ENCODE peak calls at places on chromosomes 16 and 17, in seven cellular contexts. L is Panc1, C is uterus, J is right lobe of liver, Z is mammary epithelial cell, U is PC-3, R is esophagus squamous epithelium. W is an unnamed sample.

GRCh38 chr17:3485481-3486068 is 9.8 kb downstream of the ASPA start:
- DNase-seq in L (no peak), C (no peak), J (peak; percentile 81), Z (no peak), U (no peak), R (no peak), W (no peak)

GRCh38 chr17:72343911-72344310 is 223.1 kb downstream of the SOX9 start:
- DNase-seq in L (no peak), C (no peak), J (no peak), Z (no peak), U (no peak), R (no peak), W (no peak)

GRCh38 chr16:48907906-48908634 is 298.1 kb upstream of the N4BP1 start:
- DNase-seq in L (no peak), C (no peak), J (no peak), Z (peak; percentile 34), U (no peak), R (no peak), W (no peak)

GRCh38 chr17:64698725-64699124 is 36.6 kb upstream of the SMURF2 start:
- DNase-seq in L (no peak), C (no peak), J (no peak), Z (no peak), U (no peak), R (no peak), W (no peak)

GRCh38 chr16:46882304-46882939 is 1.7 kb upstream of the GPT2 start:
- DNase-seq in L (no peak), C (no peak), J (peak; percentile 83), Z (no peak), U (no peak), R (no peak), W (no peak)

GRCh38 chr17:79317916-79318315 is 243.3 kb downstream of the ENGASE start:
- DNase-seq in L (no peak), C (no peak), J (no peak), Z (no peak), U (no peak), R (no peak), W (no peak)

GRCh38 chr16:19228575-19228974 is 57.0 kb upstream of the CLEC19A start:
- DNase-seq in L (no peak), C (no peak), J (no peak), Z (no peak), U (no peak), R (no peak), W (no peak)

GRCh38 chr16:52320930-52321439 is 226.0 kb downstream of the TOX3 start:
- DNase-seq in L (no peak), C (no peak), J (no peak), Z (no peak), U (no peak), R (no peak), W (no peak)

GRCh38 chr17:59893617-59894100 is 738 bp downstream of the RPS6KB1 start:
- DNase-seq in L (no peak), C (no peak), J (peak; percentile 35), Z (peak; percentile 31), U (peak; percentile 39), R (no peak), W (no peak)

GRCh38 chr16:9270424-9270823 is 179.0 kb downstream of the HAPSTR1 start:
- DNase-seq in L (no peak), C (no peak), J (no peak), Z (no peak), U (no peak), R (no peak), W (no peak)

GRCh38 chr17:77546772-77547201 is 406.0 kb downstream of the SEC14L1 start:
- DNase-seq in L (no peak), C (no peak), J (no peak), Z (no peak), U (no peak), R (no peak), W (no peak)

GRCh38 chr17:20008242-20009051 is 712 bp upstream of the SPECC1 start:
- DNase-seq in L (no peak), C (peak; percentile 38), J (no peak), Z (peak; percentile 21), U (peak; percentile 46), R (no peak), W (no peak)

GRCh38 chr17:83103200-83103937 is 24.0 kb downstream of the METRNL start:
- DNase-seq in L (peak; percentile 17), C (no peak), J (no peak), Z (no peak), U (peak; percentile 73), R (no peak), W (no peak)

GRCh38 chr17:73227379-73227778 is 34.3 kb downstream of the CPSF4L start:
- DNase-seq in L (no peak), C (no peak), J (no peak), Z (no peak), U (no peak), R (no peak), W (no peak)

GRCh38 chr17:337866-338265 is 14.7 kb downstream of the RPH3AL start:
- DNase-seq in L (no peak), C (no peak), J (peak; percentile 40), Z (no peak), U (no peak), R (no peak), W (no peak)

GRCh38 chr17:40327735-40328385 is 18.9 kb downstream of the RARA start:
- DNase-seq in L (no peak), C (no peak), J (no peak), Z (no peak), U (no peak), R (no peak), W (no peak)

GRCh38 chr16:81036751-81037350 is 1.2 kb downstream of the ATMIN start:
- DNase-seq in L (no peak), C (no peak), J (no peak), Z (peak; percentile 2), U (peak; percentile 28), R (no peak), W (no peak)

GRCh38 chr17:48023408-48024148 is 14.0 kb downstream of the COPZ2 start:
- DNase-seq in L (peak; percentile 20), C (peak; percentile 69), J (peak; percentile 90), Z (peak; percentile 83), U (peak; percentile 94), R (peak; percentile 19), W (peak; percentile 38)

GRCh38 chr17:7133424-7133823 is 18.8 kb upstream of the ASGR2 start:
- DNase-seq in L (no peak), C (no peak), J (no peak), Z (no peak), U (no peak), R (no peak), W (peak; percentile 35)

GRCh38 chr17:70144260-70144846 is 25.0 kb upstream of the KCNJ2 start:
- DNase-seq in L (no peak), C (no peak), J (no peak), Z (peak; percentile 16), U (peak; percentile 56), R (no peak), W (no peak)

GRCh38 chr17:78995022-78995760 is 14.4 kb downstream of the CANT1 start:
- DNase-seq in L (no peak), C (peak; percentile 14), J (peak; percentile 45), Z (no peak), U (no peak), R (no peak), W (no peak)

GRCh38 chr17:77634710-77635109 is 323.8 kb upstream of the TNRC6C start:
- DNase-seq in L (no peak), C (no peak), J (peak; percentile 23), Z (no peak), U (no peak), R (no peak), W (no peak)

GRCh38 chr16:2256531-2257140 is 5.2 kb upstream of the ECI1 start:
- DNase-seq in L (no peak), C (no peak), J (no peak), Z (no peak), U (no peak), R (no peak), W (no peak)

GRCh38 chr16:2257726-2258125 is 6.3 kb upstream of the ECI1 start:
- DNase-seq in L (no peak), C (no peak), J (no peak), Z (no peak), U (no peak), R (no peak), W (no peak)

GRCh38 chr16:2260250-2260649 is 7.7 kb downstream of the RNPS1 start:
- DNase-seq in L (no peak), C (no peak), J (no peak), Z (no peak), U (no peak), R (no peak), W (no peak)
- H3K9me3 ChIP-seq in L (no peaks in the 10 kb centered on the region), C (no peaks in the 10 kb centered on the region), J (no peaks in the 10 kb centered on the region), Z (no peaks in the 10 kb centered on the region), U (no peaks in the 10 kb centered on the region), R (no peaks in the 10 kb centered on the region), W (no peaks in the 10 kb centered on the region)

GRCh38 chr16:71441348-71441781 is 489 bp downstream of the TLE7 start:
- DNase-seq in L (no peak), C (no peak), J (no peak), Z (no peak), U (no peak), R (no peak), W (peak; percentile 20)
- H3K9me3 ChIP-seq in L (no peaks in the 10 kb centered on the region), C (peaks cover 24% of the 10 kb centered on the region), J (no peaks in the 10 kb centered on the region), Z (peaks cover 30% of the 10 kb centered on the region), U (no peaks in the 10 kb centered on the region), R (peaks cover 19% of the 10 kb centered on the region), W (peaks cover 4% of the 10 kb centered on the region)

DNA sequence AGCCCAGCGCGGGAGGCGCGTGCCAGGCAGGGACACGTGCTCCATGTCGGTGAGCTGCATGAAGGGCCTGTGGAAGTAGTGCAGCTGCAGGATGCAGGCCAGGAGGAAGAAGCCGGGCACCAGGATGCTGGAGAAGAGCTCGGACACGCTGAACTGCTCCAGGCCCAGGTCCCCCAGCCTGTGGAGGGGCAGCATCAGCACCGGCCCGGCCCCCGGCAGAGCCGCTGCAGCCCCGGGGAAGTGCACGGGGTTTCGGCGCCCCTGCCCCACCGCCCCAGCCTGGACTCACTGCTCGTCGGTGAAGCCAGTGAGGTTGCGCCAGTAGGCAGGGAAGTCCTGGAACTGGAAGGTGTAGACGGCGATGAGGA is 28.0 kb downstream of the CTU2 start:
- DNase-seq in L (no peak), C (no peak), J (no peak), Z (no peak), U (no peak), R (no peak), W (no peak)
- H3K9me3 ChIP-seq in L (no peaks in the 10 kb centered on the region), C (no peaks in the 10 kb centered on the region), J (no peaks in the 10 kb centered on the region), Z (no peaks in the 10 kb centered on the region), U (no peaks in the 10 kb centered on the region), R (no peaks in the 10 kb centered on the region), W (no peaks in the 10 kb centered on the region)

DNA sequence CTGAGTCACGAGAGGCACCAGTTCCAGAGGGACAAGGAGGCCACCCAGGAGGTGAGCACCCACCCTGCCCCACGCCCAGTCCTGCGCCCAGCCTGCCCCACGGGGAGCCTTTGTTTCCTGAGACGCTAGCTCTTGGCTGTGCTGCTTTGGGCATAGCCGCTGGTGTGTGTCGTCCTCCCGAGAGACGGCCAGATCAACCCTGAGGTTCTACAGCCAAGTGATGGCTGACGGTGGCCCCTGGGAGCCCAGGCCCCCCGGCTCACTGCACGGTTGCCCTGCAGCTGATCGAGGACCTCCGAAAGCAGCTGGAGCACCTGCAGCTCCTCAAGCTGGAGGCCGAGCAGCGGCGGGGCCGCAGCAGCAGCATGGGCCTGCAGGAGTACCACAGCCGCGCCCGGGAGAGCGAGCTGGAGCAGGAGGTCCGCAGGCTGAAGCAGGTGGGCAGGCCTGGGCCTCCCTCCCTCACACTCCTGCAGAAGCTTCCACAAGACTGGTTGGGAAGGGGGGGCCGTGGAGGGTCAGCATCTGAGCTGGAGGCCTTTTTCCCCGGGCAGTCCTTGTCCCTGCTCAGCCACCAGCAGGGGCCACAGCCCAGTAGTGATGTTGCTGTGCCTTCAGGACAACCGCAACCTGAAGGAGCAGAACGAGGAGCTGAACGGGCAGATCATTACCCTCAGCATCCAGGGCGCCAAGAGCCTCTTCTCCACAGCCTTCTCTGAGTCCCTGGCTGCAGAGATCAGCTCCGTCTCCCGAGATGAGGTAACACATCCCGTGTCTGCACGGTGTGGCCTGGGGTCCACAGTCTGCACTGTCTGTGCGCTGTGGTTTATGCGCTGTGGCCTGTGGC is 7.4 kb upstream of the CAPN15 start:
- DNase-seq in L (no peak), C (no peak), J (no peak), Z (no peak), U (no peak), R (no peak), W (no peak)
- H3K9me3 ChIP-seq in L (no peaks in the 10 kb centered on the region), C (no peaks in the 10 kb centered on the region), J (no peaks in the 10 kb centered on the region), Z (no peaks in the 10 kb centered on the region), U (no peaks in the 10 kb centered on the region), R (no peaks in the 10 kb centered on the region), W (no peaks in the 10 kb centered on the region)